ENCODE peak calls at places on chromosomes 7 and 10, in nine cellular contexts. X is left lung, K is epithelial cell of proximal tubule, M is psoas muscle, F is fibroblast of lung, R is dorsolateral prefrontal cortex, V is heart right ventricle, A is ascending aorta, N is DND-41. W is an unnamed sample.

GRCh38 chr10:117217196-117217761 is 20.0 kb downstream of the KCNK18 start:
- DNase-seq in R (no peak), N (no peak), A (no peak), F (no peak), K (no peak), M (no peak), X (no peak), V (no peak), W (no peak)

GRCh38 chr7:111853231-111853990 is 291.1 kb upstream of the IMMP2L start:
- DNase-seq in K (no peak), A (no peak), N (no peak), X (no peak), F (no peak), R (no peak), V (no peak), M (no peak), W (no peak)

GRCh38 chr7:126702242-126703016 is 550.3 kb downstream of the GRM8 start:
- DNase-seq in V (no peak), R (no peak), F (no peak), A (no peak), X (no peak), K (no peak), N (peak), M (no peak), W (no peak)

GRCh38 chr10:76779163-76779820 is 858.3 kb downstream of the KCNMA1 start:
- DNase-seq in X (no peak), K (peak), R (no peak), V (no peak), N (no peak), M (no peak), F (peak), A (no peak), W (peak)

GRCh38 chr10:68231916-68232315 is at the start of gene ATOH7:
- DNase-seq in K (no peak), M (no peak), F (no peak), X (no peak), A (no peak), N (no peak), R (peak), V (no peak), W (no peak)

GRCh38 chr7:92766461-92767003 is 69.8 kb downstream of the CDK6 start:
- DNase-seq in V (no peak), M (no peak), R (no peak), K (no peak), A (no peak), X (no peak), N (no peak), F (peak), W (no peak)

GRCh38 chr10:110076559-110077318 is 69.0 kb downstream of the ADD3 start:
- DNase-seq in N (peak), X (no peak), R (no peak), A (peak), K (peak), M (no peak), F (peak), V (no peak), W (no peak)

GRCh38 chr7:142797799-142798377 is 27.1 kb downstream of the PRSS2 start:
- DNase-seq in R (no peak), N (peak), F (no peak), K (no peak), X (no peak), A (peak), M (no peak), V (no peak), W (no peak)

GRCh38 chr10:37991655-37992054 is 15.2 kb upstream of the ZNF25 start:
- DNase-seq in K (no peak), N (peak), X (no peak), V (no peak), M (no peak), A (no peak), F (no peak), R (no peak), W (no peak)

GRCh38 chr10:95273393-95274312 is 17.1 kb downstream of the PDLIM1 start:
- DNase-seq in N (no peak), X (no peak), V (no peak), A (peak), R (no peak), K (peak), F (peak), M (peak), W (no peak)

GRCh38 chr10:69071610-69072009 is 16.3 kb upstream of the SRGN start:
- DNase-seq in V (no peak), A (no peak), K (no peak), X (no peak), R (no peak), N (no peak), M (no peak), F (no peak), W (no peak)

GRCh38 chr10:34191399-34191798 is 623.7 kb downstream of the PARD3 start:
- DNase-seq in K (no peak), X (no peak), A (no peak), R (no peak), M (no peak), N (no peak), F (no peak), V (no peak), W (no peak)

GRCh38 chr7:10122573-10123100 is 851.0 kb upstream of the PHF14 start:
- DNase-seq in N (no peak), X (no peak), F (peak), V (no peak), R (peak), K (no peak), A (no peak), M (no peak), W (no peak)

GRCh38 chr7:132077986-132078385 is 498.3 kb downstream of the PLXNA4 start:
- DNase-seq in N (no peak), F (peak), V (no peak), X (no peak), R (no peak), A (peak), M (no peak), K (no peak), W (no peak)

GRCh38 chr10:30803901-30804322 is 174.4 kb upstream of the LYZL2 start:
- DNase-seq in K (no peak), F (peak), X (no peak), N (no peak), R (no peak), A (peak), V (no peak), M (peak), W (no peak)

GRCh38 chr10:18501198-18501597 is 150.2 kb downstream of the NSUN6 start:
- DNase-seq in V (no peak), M (no peak), R (no peak), X (no peak), K (no peak), A (no peak), F (peak), N (peak), W (no peak)

GRCh38 chr7:471866-472639 is 47.6 kb downstream of the PDGFA start:
- DNase-seq in M (peak), R (peak), F (peak), V (peak), A (peak), X (peak), K (peak), N (no peak), W (peak)

GRCh38 chr10:5814110-5815107 is 1.2 kb upstream of the GDI2 start:
- DNase-seq in M (no peak), F (peak), X (no peak), K (no peak), N (no peak), R (no peak), V (no peak), A (no peak), W (no peak)

GRCh38 chr7:76049295-76049694 is 1.4 kb downstream of the MDH2 start:
- DNase-seq in N (no peak), A (no peak), F (no peak), K (no peak), M (no peak), R (no peak), X (no peak), V (no peak), W (no peak)

GRCh38 chr7:76047305-76047810 is 442 bp downstream of the STYXL1 start:
- DNase-seq in X (no peak), M (no peak), R (no peak), V (no peak), A (no peak), N (peak), F (peak), K (no peak), W (no peak)

GRCh38 chr7:76047811-76048667 is at the start of the genes MDH2 and STYXL1:
- DNase-seq in K (peak), N (peak), V (peak), F (peak), A (peak), M (peak), X (peak), R (peak), W (peak)

GRCh38 chr7:76050545-76050944 is 2.6 kb downstream of the MDH2 start:
- DNase-seq in K (no peak), A (no peak), F (no peak), X (no peak), M (no peak), N (no peak), R (no peak), V (no peak), W (no peak)

GRCh38 chr7:76048668-76048988 is 722 bp downstream of the MDH2 start:
- DNase-seq in R (no peak), N (peak), F (no peak), K (no peak), M (peak), A (no peak), V (no peak), X (no peak), W (no peak)
- TF ChIP-seq CTCF in R (no peak), N (peak), F (no peak), K (no peak), M (peak), A (no peak), V (peak), X (no peak), W (no peak)

GRCh38 chr10:128316327-128316726 is 190.1 kb upstream of the MKI67 start:
- DNase-seq in A (peak), N (no peak), V (no peak), X (no peak), M (no peak), F (no peak), K (no peak), R (no peak), W (no peak)

GRCh38 chr10:128322106-128322505 is 195.9 kb upstream of the MKI67 start:
- DNase-seq in N (no peak), M (no peak), X (no peak), V (no peak), K (no peak), R (no peak), A (no peak), F (no peak), W (no peak)

GRCh38 chr10:128318366-128318765 is 192.1 kb upstream of the MKI67 start:
- DNase-seq in K (no peak), A (no peak), X (no peak), R (no peak), N (no peak), M (no peak), V (no peak), F (no peak), W (no peak)

GRCh38 chr10:128316925-128317324 is 190.7 kb upstream of the MKI67 start:
- DNase-seq in M (no peak), N (no peak), R (no peak), V (no peak), K (no peak), X (no peak), F (no peak), A (peak), W (no peak)

GRCh38 chr10:128318868-128319267 is 192.6 kb upstream of the MKI67 start:
- DNase-seq in F (no peak), X (no peak), A (no peak), V (no peak), N (no peak), M (no peak), R (no peak), K (no peak), W (no peak)
- H3K4me3 ChIP-seq in F (no peak), X (no peak), A (no peak), V (no peak), N (no peak), M (no peak), R (no peak), K (no peak), W (no peak)

GRCh38 chr10:123655763-123656162 is 10.4 kb upstream of the GPR26 start:
- DNase-seq in F (no peak), M (no peak), R (no peak), N (no peak), V (no peak), A (no peak), X (no peak), K (no peak), W (no peak)
- TF ChIP-seq CTCF in F (no peak), M (no peak), R (no peak), N (no peak), V (no peak), A (no peak), X (no peak), K (no peak), W (no peak)

GRCh38 chr7:3695602-3696001 is 394.6 kb downstream of the SDK1 start:
- DNase-seq in A (no peak), X (no peak), M (no peak), N (no peak), R (no peak), V (no peak), K (no peak), F (peak), W (no peak)

GRCh38 chr7:3691478-3692151 is 390.6 kb downstream of the SDK1 start:
- DNase-seq in F (no peak), A (no peak), R (no peak), N (no peak), X (no peak), K (no peak), V (no peak), M (no peak), W (no peak)

GRCh38 chr7:3697472-3697871 is 396.4 kb downstream of the SDK1 start:
- DNase-seq in F (no peak), R (no peak), K (no peak), N (no peak), X (no peak), A (no peak), V (no peak), M (no peak), W (no peak)

DNA sequence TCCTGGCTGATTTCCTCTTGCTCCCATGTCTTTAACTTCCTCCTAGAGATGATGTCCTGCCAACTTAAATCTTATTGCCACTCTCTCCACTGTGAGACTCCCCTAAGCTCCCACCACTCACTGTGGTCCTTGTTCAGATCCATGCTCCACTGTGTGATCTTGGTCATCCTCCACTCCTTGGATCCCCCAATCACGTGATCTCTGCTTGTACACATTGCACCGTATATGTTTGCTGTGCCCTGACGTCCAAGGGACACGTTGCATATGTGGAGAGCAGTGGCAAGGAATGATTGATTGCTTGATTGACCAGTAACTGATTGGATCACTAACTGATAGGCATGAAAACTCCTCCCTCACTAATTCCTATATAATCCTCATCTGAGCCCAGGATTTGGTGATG is 395.1 kb downstream of the SDK1 start:
- DNase-seq in N (no peak), X (no peak), V (no peak), K (no peak), R (no peak), F (no peak), M (no peak), A (no peak), W (no peak)
- H3K4me3 ChIP-seq in N (no peak), X (no peak), V (no peak), K (no peak), R (no peak), F (no peak), M (no peak), A (no peak), W (no peak)

GRCh38 chr10:78523453-78523852 is 489.8 kb downstream of the RPS24 start:
- DNase-seq in K (no peak), M (no peak), V (no peak), R (no peak), A (no peak), N (no peak), F (no peak), X (no peak), W (no peak)

GRCh38 chr10:78518224-78518623 is 484.6 kb downstream of the RPS24 start:
- DNase-seq in V (no peak), F (no peak), A (no peak), M (no peak), N (no peak), X (no peak), K (no peak), R (no peak), W (no peak)

GRCh38 chr10:78524342-78524741 is 490.7 kb downstream of the RPS24 start:
- DNase-seq in A (peak), K (no peak), M (no peak), X (no peak), V (no peak), R (no peak), N (no peak), F (no peak), W (no peak)

GRCh38 chr10:78524941-78525340 is 491.3 kb downstream of the RPS24 start:
- DNase-seq in R (no peak), V (no peak), N (no peak), M (no peak), K (no peak), X (no peak), F (no peak), A (peak), W (no peak)

GRCh38 chr10:78520737-78521430 is 487.2 kb downstream of the RPS24 start:
- DNase-seq in K (peak), X (no peak), M (no peak), R (no peak), V (no peak), F (no peak), A (no peak), N (no peak), W (no peak)
- TF ChIP-seq CTCF in K (peak), X (no peak), M (no peak), R (no peak), V (peak), F (peak), A (no peak), N (peak), W (peak)

GRCh38 chr10:44982114-44982460 is 3.5 kb upstream of the DEPP1 start:
- DNase-seq in X (no peak), K (no peak), R (peak), F (no peak), V (peak), M (peak), A (peak), N (no peak), W (no peak)
- H3K4me3 ChIP-seq in X (no peak), K (no peak), R (no peak), F (no peak), V (no peak), M (peak), A (peak), N (no peak), W (no peak)